ENCODE peak calls at places on chromosomes 4 and X, in five cellular contexts. A is K562, O is HepG2, L is GM12878, Z is H1. V is an unnamed sample.

GRCh38 chr4:25258980-25259578 is 25.2 kb downstream of the PI4K2B start:
- DNase-seq in A (no peak), O (no peak), L (no peak), Z (no peak), V (no peak)

GRCh38 chrX:23883737-23884354 is 23.9 kb downstream of the APOO start:
- DNase-seq in A (peak; percentile 74), O (peak; percentile 31), L (no peak), Z (no peak), V (peak; percentile 6)

GRCh38 chr4:120694973-120695372 is 227.6 kb downstream of the PRDM5 start:
- DNase-seq in A (no peak), O (no peak), L (no peak), Z (no peak), V (no peak)

GRCh38 chrX:20265221-20265725 is 1.4 kb downstream of the RPS6KA3 start:
- DNase-seq in A (peak; percentile 89), O (peak; percentile 31), L (no peak), Z (peak; percentile 43), V (peak; percentile 52)

GRCh38 chr4:140135529-140136021 is 18.4 kb downstream of the MAML3 start:
- DNase-seq in A (peak; percentile 8), O (no peak), L (no peak), Z (no peak), V (no peak)

GRCh38 chr4:82896755-82897154 is 3.8 kb upstream of the THAP9 start:
- DNase-seq in A (no peak), O (no peak), L (no peak), Z (no peak), V (no peak)

GRCh38 chr4:3283916-3284315 is 8.9 kb upstream of the RGS12 start:
- DNase-seq in A (no peak), O (no peak), L (no peak), Z (no peak), V (no peak)

GRCh38 chr4:2755821-2756690 is at the start of gene TNIP2:
- DNase-seq in A (peak; percentile 86), O (peak; percentile 64), L (no peak), Z (peak; percentile 85), V (peak; percentile 89)

GRCh38 chrX:120790118-120790517 is 85.5 kb downstream of the CT47B1 start:
- DNase-seq in A (peak; percentile 63), O (peak; percentile 40), L (peak; percentile 47), Z (no peak), V (peak; percentile 71)

GRCh38 chr4:111883557-111883999 is 261.7 kb upstream of the FAM241A start:
- DNase-seq in A (no peak), O (no peak), L (no peak), Z (no peak), V (no peak)

GRCh38 chr4:101345271-101345595 is 2.1 kb downstream of the PPP3CA start:
- DNase-seq in A (peak; percentile 13), O (no peak), L (no peak), Z (no peak), V (no peak)

GRCh38 chr4:98663226-98664006 is 5.0 kb upstream of the TSPAN5 start:
- DNase-seq in A (no peak), O (no peak), L (peak; percentile 84), Z (no peak), V (no peak)

GRCh38 chr4:119299221-119300071 is 22.5 kb downstream of the FABP2 start:
- DNase-seq in A (peak; percentile 17), O (peak; percentile 54), L (peak; percentile 32), Z (no peak), V (peak; percentile 7)

GRCh38 chr4:7381221-7381889 is 53.4 kb downstream of the PSAPL1 start:
- DNase-seq in A (no peak), O (no peak), L (no peak), Z (no peak), V (no peak)

GRCh38 chrX:5113128-5113527 is 1115.5 kb downstream of the NLGN4X start:
- DNase-seq in A (peak; percentile 2), O (no peak), L (no peak), Z (no peak), V (peak; percentile 31)

GRCh38 chr4:88619973-88620372 is 27.7 kb downstream of the HERC3 start:
- DNase-seq in A (no peak), O (no peak), L (no peak), Z (no peak), V (no peak)

GRCh38 chr4:63919636-63920365 is 489.4 kb downstream of the TECRL start:
- DNase-seq in A (no peak), O (no peak), L (no peak), Z (no peak), V (no peak)

GRCh38 chr4:98633159-98633558 is 25.3 kb downstream of the TSPAN5 start:
- DNase-seq in A (no peak), O (no peak), L (no peak), Z (no peak), V (no peak)

GRCh38 chr4:74659576-74660411 is 134.5 kb downstream of the BTC start:
- DNase-seq in A (peak; percentile 82), O (peak; percentile 92), L (no peak), Z (no peak), V (no peak)

GRCh38 chr4:173360587-173361221 is 10.1 kb upstream of the SAP30 start:
- DNase-seq in A (no peak), O (no peak), L (no peak), Z (no peak), V (peak; percentile 54)

GRCh38 chr4:148216866-148217814 is 225.1 kb downstream of the NR3C2 start:
- DNase-seq in A (no peak), O (no peak), L (peak; percentile 41), Z (no peak), V (no peak)

GRCh38 chr4:121370729-121371325 is 10.0 kb downstream of the QRFPR start:
- DNase-seq in A (peak; percentile 43), O (peak; percentile 17), L (no peak), Z (no peak), V (peak; percentile 66)

DNA sequence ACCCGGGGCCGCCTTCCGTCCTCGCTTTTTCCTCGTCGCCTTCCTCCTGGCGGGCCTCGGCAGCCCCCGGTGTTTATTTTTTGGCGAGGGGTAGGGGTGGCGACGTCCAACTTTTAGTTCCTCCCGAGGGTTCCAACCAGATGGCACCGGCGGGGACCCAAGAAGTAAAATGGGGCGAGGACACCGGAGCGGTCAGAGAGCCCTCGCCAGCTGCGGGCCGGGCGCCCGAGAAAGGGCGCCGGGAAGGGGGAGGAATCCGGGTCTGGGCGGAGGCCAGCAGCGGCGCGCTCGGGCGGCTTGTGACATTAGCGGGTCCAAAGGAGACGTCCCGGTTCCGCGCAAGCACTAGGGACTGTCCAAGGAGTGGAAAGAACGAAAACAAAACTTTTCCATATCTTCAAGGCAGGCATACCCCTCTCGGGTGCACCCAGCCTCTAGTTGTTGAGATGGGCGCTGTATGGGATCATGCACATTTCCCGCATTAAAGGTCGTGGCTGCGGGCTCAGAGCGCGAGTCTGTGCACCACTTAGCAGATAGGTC is 691 bp upstream of the USP46 start:
- DNase-seq in A (peak; percentile 50), O (peak; percentile 15), L (no peak), Z (peak; percentile 57), V (peak; percentile 60)
- TF ChIP-seq CREB1 in A (no peak), O (no peak), L (no peak), Z (no peak), V (no peak)

GRCh38 chrX:91311969-91312368 is 122.7 kb upstream of the PABPC5 start:
- DNase-seq in A (no peak), O (no peak), L (no peak), Z (no peak), V (no peak)
- H3K4me2 ChIP-seq in A (no peak overlapping the region), O (no peak overlapping the region), L (no peak overlapping the region), Z (no peak overlapping the region), V (no peak overlapping the region)

GRCh38 chrX:16601885-16602284 is 48.1 kb upstream of the S100G start:
- DNase-seq in A (no peak), O (no peak), L (no peak), Z (no peak), V (no peak)
- TF ChIP-seq CREB1 in A (no peak), O (no peak), L (no peak), Z (no peak), V (no peak)

GRCh38 chr4:17066241-17066640 is 167.8 kb upstream of the LDB2 start:
- DNase-seq in A (no peak), O (no peak), L (no peak), Z (no peak), V (no peak)
- H3K4me2 ChIP-seq in A (no peak overlapping the region), O (no peak overlapping the region), L (no peak overlapping the region), Z (no peak overlapping the region), V (no peak overlapping the region)

GRCh38 chr4:40335508-40335860 is 351 bp downstream of the CHRNA9 start:
- DNase-seq in A (no peak), O (no peak), L (no peak), Z (no peak), V (no peak)
- TF ChIP-seq CREB1 in A (no peak), O (no peak), L (no peak), Z (no peak), V (no peak)

GRCh38 chrX:41445171-41445570 is 2.0 kb upstream of the NYX start:
- DNase-seq in A (no peak), O (no peak), L (no peak), Z (no peak), V (peak; percentile 11)
- H3K4me2 ChIP-seq in A (no peak overlapping the region), O (no peak overlapping the region), L (peak overlapping the region; percentile 70), Z (no peak overlapping the region), V (no peak overlapping the region)

GRCh38 chrX:118941147-118941546 is 33.3 kb upstream of the LONRF3 start:
- DNase-seq in A (no peak), O (no peak), L (no peak), Z (no peak), V (no peak)
- TF ChIP-seq CREB1 in A (no peak), O (no peak), L (no peak), Z (no peak), V (no peak)

DNA sequence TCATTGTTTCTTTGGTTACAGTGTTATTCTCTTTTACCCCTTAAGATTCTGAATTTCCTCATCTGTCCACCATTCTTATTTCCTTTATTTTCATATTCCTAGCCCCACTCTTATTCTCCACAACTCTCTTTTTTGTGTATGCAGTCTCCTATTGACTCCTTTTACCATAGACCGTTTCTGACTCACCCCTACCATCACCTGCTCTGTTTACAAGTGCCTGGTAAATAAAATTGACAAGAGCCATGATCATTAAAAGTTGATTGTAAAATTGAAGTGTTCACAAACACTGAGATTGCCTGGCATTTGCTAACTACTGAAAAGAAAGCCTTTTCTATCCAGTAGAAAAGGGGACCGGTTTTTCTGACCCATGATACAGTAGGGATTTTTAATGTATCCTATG is 54.4 kb downstream of the MRPL1 start:
- DNase-seq in A (no peak), O (no peak), L (no peak), Z (no peak), V (no peak)
- H3K4me2 ChIP-seq in A (no peak overlapping the region), O (no peak overlapping the region), L (no peak overlapping the region), Z (no peak overlapping the region), V (no peak overlapping the region)